ENCODE peak calls at places on chromosomes 6 and 20, in eight cellular contexts. One of them, this sample, is unnamed.

GRCh38 chr6:82568290-82568993 is 204.8 kb downstream of the TPBG start:
- DNase-seq in effector CD4-positive, alpha-beta T cell: no peak
- DNase-seq in SHP77 treated with DMSO at 0.1 percent for 48 hours: peak; percentile 67
- DNase-seq in RKO: no peak
- DNase-seq in glutamatergic neuron: no peak
- DNase-seq in NCI-H1436: no peak
- DNase-seq in immature natural killer cell: no peak
- DNase-seq in NCI-H1105 treated with DMSO at 0.1 percent for 48 hours: peak; percentile 49
- DNase-seq in this sample: no peak

GRCh38 chr20:5001174-5002076 is at the start of gene SLC23A2:
- DNase-seq in effector CD4-positive, alpha-beta T cell: peak; percentile 49
- DNase-seq in SHP77 treated with DMSO at 0.1 percent for 48 hours: no peak
- DNase-seq in RKO: peak; percentile 36
- DNase-seq in glutamatergic neuron: peak; percentile 55
- DNase-seq in NCI-H1436: no peak
- DNase-seq in immature natural killer cell: peak; percentile 43
- DNase-seq in NCI-H1105 treated with DMSO at 0.1 percent for 48 hours: peak; percentile 44
- DNase-seq in this sample: peak; percentile 61

GRCh38 chr6:5672581-5673011 is 334.1 kb downstream of the NRN1 start:
- DNase-seq in effector CD4-positive, alpha-beta T cell: no peak
- DNase-seq in SHP77 treated with DMSO at 0.1 percent for 48 hours: no peak
- DNase-seq in RKO: peak; percentile 84
- DNase-seq in glutamatergic neuron: no peak
- DNase-seq in NCI-H1436: no peak
- DNase-seq in immature natural killer cell: no peak
- DNase-seq in NCI-H1105 treated with DMSO at 0.1 percent for 48 hours: no peak
- DNase-seq in this sample: no peak

GRCh38 chr20:52160805-52161204 is 30.8 kb downstream of the ZFP64 start:
- DNase-seq in effector CD4-positive, alpha-beta T cell: no peak
- DNase-seq in SHP77 treated with DMSO at 0.1 percent for 48 hours: no peak
- DNase-seq in RKO: no peak
- DNase-seq in glutamatergic neuron: no peak
- DNase-seq in NCI-H1436: no peak
- DNase-seq in immature natural killer cell: no peak
- DNase-seq in NCI-H1105 treated with DMSO at 0.1 percent for 48 hours: no peak
- DNase-seq in this sample: no peak

GRCh38 chr6:152150196-152150595 is 342.7 kb downstream of the ESR1 start:
- DNase-seq in effector CD4-positive, alpha-beta T cell: no peak
- DNase-seq in SHP77 treated with DMSO at 0.1 percent for 48 hours: no peak
- DNase-seq in RKO: no peak
- DNase-seq in glutamatergic neuron: no peak
- DNase-seq in NCI-H1436: no peak
- DNase-seq in immature natural killer cell: no peak
- DNase-seq in NCI-H1105 treated with DMSO at 0.1 percent for 48 hours: no peak
- DNase-seq in this sample: no peak

GRCh38 chr6:118580585-118581419 is 32.7 kb downstream of the PLN start:
- DNase-seq in effector CD4-positive, alpha-beta T cell: peak; percentile 13
- DNase-seq in SHP77 treated with DMSO at 0.1 percent for 48 hours: peak; percentile 2
- DNase-seq in RKO: peak; percentile 51
- DNase-seq in glutamatergic neuron: no peak
- DNase-seq in NCI-H1436: no peak
- DNase-seq in immature natural killer cell: peak; percentile 49
- DNase-seq in NCI-H1105 treated with DMSO at 0.1 percent for 48 hours: peak; percentile 45
- DNase-seq in this sample: no peak

GRCh38 chr6:88891135-88891845 is 72.1 kb downstream of the RNGTT start:
- DNase-seq in effector CD4-positive, alpha-beta T cell: no peak
- DNase-seq in SHP77 treated with DMSO at 0.1 percent for 48 hours: no peak
- DNase-seq in RKO: no peak
- DNase-seq in glutamatergic neuron: no peak
- DNase-seq in NCI-H1436: no peak
- DNase-seq in immature natural killer cell: no peak
- DNase-seq in NCI-H1105 treated with DMSO at 0.1 percent for 48 hours: no peak
- DNase-seq in this sample: no peak

GRCh38 chr20:3446779-3447178 is 24.0 kb upstream of the ATRN start:
- DNase-seq in effector CD4-positive, alpha-beta T cell: no peak
- DNase-seq in SHP77 treated with DMSO at 0.1 percent for 48 hours: no peak
- DNase-seq in RKO: no peak
- DNase-seq in glutamatergic neuron: no peak
- DNase-seq in NCI-H1436: no peak
- DNase-seq in immature natural killer cell: no peak
- DNase-seq in NCI-H1105 treated with DMSO at 0.1 percent for 48 hours: no peak
- DNase-seq in this sample: no peak

GRCh38 chr20:40670251-40670650 is 18.8 kb downstream of the MAFB start:
- DNase-seq in effector CD4-positive, alpha-beta T cell: no peak
- DNase-seq in SHP77 treated with DMSO at 0.1 percent for 48 hours: no peak
- DNase-seq in RKO: no peak
- DNase-seq in glutamatergic neuron: no peak
- DNase-seq in NCI-H1436: no peak
- DNase-seq in immature natural killer cell: no peak
- DNase-seq in NCI-H1105 treated with DMSO at 0.1 percent for 48 hours: no peak
- DNase-seq in this sample: no peak

GRCh38 chr20:50095476-50096078 is 17.4 kb downstream of the UBE2V1 start:
- DNase-seq in effector CD4-positive, alpha-beta T cell: no peak
- DNase-seq in SHP77 treated with DMSO at 0.1 percent for 48 hours: no peak
- DNase-seq in RKO: no peak
- DNase-seq in glutamatergic neuron: no peak
- DNase-seq in NCI-H1436: no peak
- DNase-seq in immature natural killer cell: no peak
- DNase-seq in NCI-H1105 treated with DMSO at 0.1 percent for 48 hours: no peak
- DNase-seq in this sample: no peak

GRCh38 chr6:144053601-144054000 is 41.8 kb downstream of the SF3B5 start:
- DNase-seq in effector CD4-positive, alpha-beta T cell: no peak
- DNase-seq in SHP77 treated with DMSO at 0.1 percent for 48 hours: no peak
- DNase-seq in RKO: no peak
- DNase-seq in glutamatergic neuron: no peak
- DNase-seq in NCI-H1436: no peak
- DNase-seq in immature natural killer cell: no peak
- DNase-seq in NCI-H1105 treated with DMSO at 0.1 percent for 48 hours: no peak
- DNase-seq in this sample: no peak